ENCODE peak calls at places on chromosomes 11 and 22, in six cellular contexts. B is PC-3, W is upper lobe of right lung, A is neuronal stem cell, Q is heart right ventricle, Y is lung. K is an unnamed sample. For H3K9me3, H3K4me1 and H3K27me3, the result is how much of the 10 kb centered on the place peaks cover.

GRCh38 chr11:80388133-80388532 is 947.3 kb upstream of the TENM4 start:
- DNase-seq in W (no peak), B (peak), Q (no peak), Y (no peak), A (no peak), K (no peak)

GRCh38 chr11:119365071-119365591 is 16.4 kb downstream of the USP2 start:
- DNase-seq in Y (no peak), A (no peak), B (no peak), W (no peak), Q (no peak), K (peak)

GRCh38 chr11:1436468-1437030 is 46.8 kb downstream of the BRSK2 start:
- DNase-seq in A (no peak), B (no peak), Y (no peak), W (no peak), Q (no peak), K (no peak)

GRCh38 chr11:95058622-95059021 is 8.1 kb upstream of the SRSF8 start:
- DNase-seq in A (no peak), Q (no peak), W (no peak), B (no peak), Y (no peak), K (no peak)

GRCh38 chr11:96097844-96098421 is 174.0 kb upstream of the MTMR2 start:
- DNase-seq in W (no peak), Y (no peak), Q (no peak), B (peak), A (no peak), K (no peak)

GRCh38 chr11:99505831-99506230 is 485.1 kb downstream of the CNTN5 start:
- DNase-seq in Q (no peak), W (no peak), A (no peak), Y (no peak), B (no peak), K (no peak)

GRCh38 chr11:81569999-81570398 is 1163.7 kb downstream of the FAM181B start:
- DNase-seq in A (no peak), Q (no peak), W (no peak), Y (no peak), B (no peak), K (no peak)

GRCh38 chr11:71373791-71374454 is 74.3 kb downstream of the DHCR7 start:
- DNase-seq in Y (no peak), B (no peak), Q (no peak), W (no peak), A (no peak), K (no peak)

GRCh38 chr11:64444838-64445441 is 86.0 kb downstream of the RPS6KA4 start:
- DNase-seq in W (no peak), B (peak), Y (no peak), Q (no peak), A (no peak), K (no peak)

GRCh38 chr22:19143212-19143611 is 1.2 kb downstream of the ESS2 start:
- DNase-seq in Y (no peak), Q (no peak), B (no peak), W (no peak), A (no peak), K (no peak)

GRCh38 chr11:27995082-27995481 is 112.9 kb downstream of the KIF18A start:
- DNase-seq in Y (no peak), B (peak), Q (no peak), A (no peak), W (no peak), K (no peak)

GRCh38 chr22:45511847-45512261 is 9.2 kb downstream of the FBLN1 start:
- DNase-seq in A (no peak), W (no peak), Q (peak), Y (no peak), B (no peak), K (peak)

GRCh38 chr22:43225609-43226008 is 38.7 kb upstream of the TTLL12 start:
- DNase-seq in A (no peak), Y (no peak), W (no peak), Q (no peak), B (no peak), K (no peak)

GRCh38 chr11:15761235-15761634 is 595.1 kb downstream of the SOX6 start:
- DNase-seq in A (no peak), Y (no peak), Q (no peak), B (no peak), W (no peak), K (no peak)

GRCh38 chr11:54603898-54604297 is at the start of gene OR4C46:
- DNase-seq in B (no peak), A (no peak), Y (no peak), Q (no peak), W (no peak), K (no peak)
- H3K9me3 ChIP-seq in B (under half), A (under half), Y (under half), Q (under half), W (under half), K (under half)

GRCh38 chr11:118217575-118217974 is 7.2 kb downstream of the JAML start:
- DNase-seq in Q (no peak), W (no peak), Y (no peak), B (no peak), A (no peak), K (no peak)
- H3K4me1 ChIP-seq in Q (under half), W (under half), Y (under half), B (under half), A (under half), K (under half)

GRCh38 chr22:27799334-27800249 is 2.0 kb downstream of the MN1 start:
- DNase-seq in A (no peak), W (no peak), Y (no peak), B (peak), Q (peak), K (no peak)
- H3K27me3 ChIP-seq in A (under half), W (under half), Y (under half), B (under half), Q (under half), K (under half)

DNA sequence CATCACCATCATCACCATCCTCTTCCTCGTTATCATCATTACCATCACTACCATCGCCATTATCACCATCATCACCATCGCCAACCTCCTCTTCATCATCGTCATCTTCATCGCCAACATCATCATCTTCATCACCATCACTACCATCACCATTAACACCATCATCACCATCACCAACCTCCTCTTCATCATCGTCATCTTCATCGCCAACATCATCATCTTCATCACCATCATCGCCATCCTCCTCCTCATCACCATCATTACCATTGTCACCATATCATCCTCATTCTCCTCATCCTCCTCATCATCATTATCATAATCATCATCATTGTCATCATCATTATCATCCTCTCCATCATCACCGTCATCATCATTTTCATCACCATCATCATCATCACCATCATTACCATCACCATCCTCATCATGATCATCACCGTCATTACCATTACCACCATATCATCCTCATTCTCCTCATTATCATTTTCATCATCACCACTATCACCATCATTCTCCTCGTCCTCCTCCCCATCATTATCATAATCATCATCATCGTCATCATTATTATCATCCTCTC is 1498.7 kb downstream of the TBC1D22A start:
- DNase-seq in Q (no peak), W (no peak), A (no peak), Y (no peak), B (no peak), K (no peak)
- H3K9me3 ChIP-seq in Q (under half), W (under half), A (under half), Y (under half), B (under half), K (under half)

GRCh38 chr11:62539238-62539925 is 7.2 kb downstream of the AHNAK start:
- DNase-seq in Q (peak), W (peak), A (no peak), B (peak), Y (peak), K (peak)

GRCh38 chr11:62534779-62535545 is 11.6 kb downstream of the AHNAK start:
- DNase-seq in Y (no peak), Q (no peak), A (no peak), B (no peak), W (no peak), K (no peak)

GRCh38 chr11:62538470-62539237 is 8.0 kb downstream of the AHNAK start:
- DNase-seq in A (no peak), B (no peak), Y (no peak), W (no peak), Q (no peak), K (no peak)

GRCh38 chr11:62536301-62536957 is 10.2 kb downstream of the AHNAK start:
- DNase-seq in B (no peak), A (no peak), Q (no peak), Y (no peak), W (no peak), K (no peak)

GRCh38 chr11:62535802-62536201 is 10.8 kb downstream of the AHNAK start:
- DNase-seq in W (no peak), Q (no peak), B (no peak), A (no peak), Y (no peak), K (no peak)
- H3K4me1 ChIP-seq in W (under half), Q (under half), B (under half), A (under half), Y (under half), K (half or more)

GRCh38 chr22:22618923-22619322 is 25.5 kb upstream of the GGTLC2 start:
- DNase-seq in Y (no peak), B (no peak), W (no peak), Q (no peak), A (no peak), K (no peak)
- H3K27me3 ChIP-seq in Y (under half), B (under half), W (under half), Q (under half), A (under half), K (under half)

DNA sequence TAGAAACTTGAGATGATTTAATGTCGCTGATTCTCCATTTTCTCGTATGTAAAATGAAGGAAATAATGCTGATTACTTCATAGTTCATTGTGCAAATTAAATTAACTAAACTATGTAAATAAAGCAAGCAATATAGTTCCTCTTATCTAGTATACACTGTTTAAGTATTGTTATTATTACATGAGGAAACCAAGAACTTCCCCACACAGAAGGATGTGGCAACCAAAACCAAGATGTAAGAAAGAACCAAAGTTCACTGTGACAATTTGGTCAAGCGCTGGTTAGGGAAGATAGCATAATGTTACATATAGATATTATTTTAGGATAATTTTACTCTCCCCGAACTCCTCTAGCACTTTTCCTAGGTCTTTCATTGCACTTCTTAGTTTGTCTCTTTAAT is 103.2 kb downstream of the XKR3 start:
- DNase-seq in A (no peak), Y (no peak), Q (no peak), B (no peak), W (no peak), K (no peak)
- H3K9me3 ChIP-seq in A (under half), Y (under half), Q (under half), B (under half), W (under half), K (under half)